ENCODE peak calls at places on chromosomes 7 and 10, in four cellular contexts. One of them, this sample, is unnamed.

GRCh38 chr10:119350529-119351001 is 143.2 kb downstream of the GRK5 start:
- DNase-seq in GM03348: peak; percentile 51
- DNase-seq in SHP77: no peak
- DNase-seq in lung: no peak
- DNase-seq in this sample: no peak

GRCh38 chr7:55370001-55370400 is 4.9 kb downstream of the LANCL2 start:
- DNase-seq in GM03348: peak; percentile 19
- DNase-seq in SHP77: no peak
- DNase-seq in lung: no peak
- DNase-seq in this sample: no peak

GRCh38 chr7:1530946-1531262 is 402 bp downstream of the MAFK start:
- DNase-seq in GM03348: no peak
- DNase-seq in SHP77: no peak
- DNase-seq in lung: no peak
- DNase-seq in this sample: peak; percentile 90

GRCh38 chr7:5525271-5526189 is 101.9 kb upstream of the TNRC18 start:
- DNase-seq in GM03348: no peak
- DNase-seq in SHP77: no peak
- DNase-seq in lung: no peak
- DNase-seq in this sample: peak; percentile 76

GRCh38 chr10:28987555-28988320 is 301.1 kb upstream of the LYZL1 start:
- DNase-seq in GM03348: no peak
- DNase-seq in SHP77: no peak
- DNase-seq in lung: no peak
- DNase-seq in this sample: peak; percentile 2

GRCh38 chr10:92239185-92239599 is 51.7 kb downstream of the CPEB3 start:
- DNase-seq in GM03348: no peak
- DNase-seq in SHP77: no peak
- DNase-seq in lung: no peak
- DNase-seq in this sample: no peak

GRCh38 chr7:106039486-106040060 is 72.5 kb downstream of the SYPL1 start:
- DNase-seq in GM03348: peak; percentile 80
- DNase-seq in SHP77: no peak
- DNase-seq in lung: no peak
- DNase-seq in this sample: no peak

GRCh38 chr10:49143249-49143648 is 9.4 kb upstream of the FAM170B start:
- DNase-seq in GM03348: no peak
- DNase-seq in SHP77: no peak
- DNase-seq in lung: no peak
- DNase-seq in this sample: no peak

GRCh38 chr7:36962367-36962766 is 238.1 kb upstream of the AOAH start:
- DNase-seq in GM03348: no peak
- DNase-seq in SHP77: no peak
- DNase-seq in lung: no peak
- DNase-seq in this sample: no peak

GRCh38 chr7:152013230-152013629 is 12.2 kb upstream of the GALNT11 start:
- DNase-seq in GM03348: no peak
- DNase-seq in SHP77: no peak
- DNase-seq in lung: no peak
- DNase-seq in this sample: no peak

GRCh38 chr10:74213571-74214162 is 62.6 kb downstream of the ADK start:
- DNase-seq in GM03348: peak; percentile 67
- DNase-seq in SHP77: no peak
- DNase-seq in lung: no peak
- DNase-seq in this sample: peak; percentile 85

GRCh38 chr7:116953372-116953726 is at the start of gene ST7:
- DNase-seq in GM03348: peak; percentile 85
- DNase-seq in SHP77: peak; percentile 50
- DNase-seq in lung: no peak
- DNase-seq in this sample: peak; percentile 96

GRCh38 chr7:39613577-39613976 is 9.8 kb upstream of the RALA start:
- DNase-seq in GM03348: no peak
- DNase-seq in SHP77: no peak
- DNase-seq in lung: no peak
- DNase-seq in this sample: no peak

GRCh38 chr10:35447693-35448407 is 111.5 kb downstream of the CCNY start:
- DNase-seq in GM03348: peak; percentile 79
- DNase-seq in SHP77: peak; percentile 44
- DNase-seq in lung: no peak
- DNase-seq in this sample: no peak

GRCh38 chr10:105207596-105207995 is 566.5 kb downstream of the SORCS3 start:
- DNase-seq in GM03348: no peak
- DNase-seq in SHP77: no peak
- DNase-seq in lung: no peak
- DNase-seq in this sample: no peak

GRCh38 chr7:35793225-35793579 is 7.7 kb upstream of the SEPTIN7 start:
- DNase-seq in GM03348: peak; percentile 5
- DNase-seq in SHP77: no peak
- DNase-seq in lung: no peak
- DNase-seq in this sample: no peak

GRCh38 chr10:78952686-78953085 is 116.1 kb upstream of the ZMIZ1 start:
- DNase-seq in GM03348: peak; percentile 87
- DNase-seq in SHP77: no peak
- DNase-seq in lung: no peak
- DNase-seq in this sample: peak; percentile 95

GRCh38 chr10:74544106-74544505 is 282.3 kb upstream of the KAT6B start:
- DNase-seq in GM03348: peak; percentile 20
- DNase-seq in SHP77: no peak
- DNase-seq in lung: no peak
- DNase-seq in this sample: no peak

GRCh38 chr7:42953989-42954388 is 21.8 kb downstream of the MRPL32 start:
- DNase-seq in GM03348: no peak
- DNase-seq in SHP77: no peak
- DNase-seq in lung: no peak
- DNase-seq in this sample: no peak

GRCh38 chr10:110818311-110819257 is 53.1 kb upstream of the PDCD4 start:
- DNase-seq in GM03348: no peak
- DNase-seq in SHP77: no peak
- DNase-seq in lung: peak; percentile 61
- DNase-seq in this sample: no peak

GRCh38 chr10:132788180-132788830 is 2.4 kb upstream of the NKX6-2 start:
- DNase-seq in GM03348: peak; percentile 54
- DNase-seq in SHP77: no peak
- DNase-seq in lung: no peak
- DNase-seq in this sample: peak; percentile 96

GRCh38 chr7:95840953-95841950 is 68.9 kb downstream of the DYNC1I1 start:
- DNase-seq in GM03348: no peak
- DNase-seq in SHP77: no peak
- DNase-seq in lung: no peak
- DNase-seq in this sample: peak; percentile 27

GRCh38 chr7:6658618-6659345 is 21.7 kb downstream of the ZNF316 start:
- DNase-seq in GM03348: no peak
- DNase-seq in SHP77: no peak
- DNase-seq in lung: no peak
- DNase-seq in this sample: peak; percentile 77

GRCh38 chr10:92574545-92575377 is 868 bp upstream of the IDE start:
- DNase-seq in GM03348: peak; percentile 86
- DNase-seq in SHP77: no peak
- DNase-seq in lung: no peak
- DNase-seq in this sample: peak; percentile 90

GRCh38 chr10:75405201-75406143 is 3.9 kb upstream of the ZNF503 start:
- DNase-seq in GM03348: no peak
- DNase-seq in SHP77: no peak
- DNase-seq in lung: peak; percentile 54
- DNase-seq in this sample: no peak

GRCh38 chr7:84589012-84589411 is 394.4 kb upstream of the SEMA3A start:
- DNase-seq in GM03348: no peak
- DNase-seq in SHP77: no peak
- DNase-seq in lung: no peak
- DNase-seq in this sample: no peak

GRCh38 chr10:99945286-99945685 is 64.5 kb downstream of the DNMBP start:
- DNase-seq in GM03348: peak; percentile 73
- DNase-seq in SHP77: no peak
- DNase-seq in lung: peak; percentile 38
- DNase-seq in this sample: peak; percentile 92

GRCh38 chr10:12533151-12533550 is 183.8 kb downstream of the CAMK1D start:
- DNase-seq in GM03348: no peak
- DNase-seq in SHP77: no peak
- DNase-seq in lung: no peak
- DNase-seq in this sample: no peak

GRCh38 chr7:140440593-140440992 is 36.7 kb downstream of the RAB19 start:
- DNase-seq in GM03348: no peak
- DNase-seq in SHP77: no peak
- DNase-seq in lung: no peak
- DNase-seq in this sample: no peak